ENCODE peak calls at places on chromosomes 7 and 10, in four cellular contexts. I is mesenchymal stem cell, X is trophoblast cell, M is H9. G is an unnamed sample.

GRCh38 chr10:15426115-15426514 is 55.0 kb upstream of the FAM171A1 start:
- DNase-seq in X (no peak), M (no peak), I (no peak), G (no peak)

GRCh38 chr10:114042895-114043531 is 653 bp upstream of the ADRB1 start:
- DNase-seq in I (peak), M (peak), X (peak), G (no peak)

GRCh38 chr10:99328579-99329237 is 448 bp upstream of the CNNM1 start:
- DNase-seq in M (no peak), I (no peak), X (no peak), G (no peak)

GRCh38 chr7:157782041-157782440 is 445.2 kb downstream of the DNAJB6 start:
- DNase-seq in M (no peak), X (no peak), I (no peak), G (no peak)

GRCh38 chr10:112362833-112363232 is 11.1 kb upstream of the ACSL5 start:
- DNase-seq in I (peak), X (peak), M (no peak), G (no peak)

GRCh38 chr7:42262907-42263466 is 26.0 kb upstream of the GLI3 start:
- DNase-seq in M (peak), X (peak), I (no peak), G (no peak)

GRCh38 chr10:93071674-93072224 is 1.9 kb upstream of the CYP26A1 start:
- DNase-seq in M (peak), X (peak), I (no peak), G (no peak)

GRCh38 chr7:69826283-69826682 is 228.0 kb downstream of the AUTS2 start:
- DNase-seq in M (no peak), X (no peak), I (no peak), G (no peak)

GRCh38 chr10:112332022-112332421 is 41.9 kb upstream of the ACSL5 start:
- DNase-seq in I (no peak), X (peak), M (no peak), G (no peak)

GRCh38 chr10:130631139-130631864 is 495.1 kb downstream of the GLRX3 start:
- DNase-seq in I (no peak), X (peak), M (no peak), G (no peak)

GRCh38 chr7:115561341-115562110 is 469.0 kb downstream of the TFEC start:
- DNase-seq in M (no peak), I (peak), X (no peak), G (no peak)

GRCh38 chr7:47424523-47424922 is 157.4 kb downstream of the TNS3 start:
- DNase-seq in M (no peak), I (no peak), X (no peak), G (no peak)

GRCh38 chr10:6171891-6172354 is 30.8 kb upstream of the PFKFB3 start:
- DNase-seq in M (no peak), X (peak), I (peak), G (no peak)

GRCh38 chr10:63628526-63629362 is 107.5 kb downstream of the REEP3 start:
- DNase-seq in X (peak), I (peak), M (peak), G (peak)

GRCh38 chr10:62749104-62749683 is 55.3 kb upstream of the ADO start:
- DNase-seq in X (no peak), M (no peak), I (no peak), G (no peak)

GRCh38 chr10:124266468-124267230 is 152.1 kb downstream of the OAT start:
- DNase-seq in M (no peak), I (no peak), X (no peak), G (no peak)

GRCh38 chr7:87312215-87312865 is 33.1 kb upstream of the CROT start:
- DNase-seq in M (peak), X (peak), I (peak), G (peak)

GRCh38 chr10:1577945-1578344 is 159.4 kb downstream of the ADARB2 start:
- DNase-seq in M (no peak), X (no peak), I (no peak), G (no peak)

GRCh38 chr10:1579671-1580070 is 157.7 kb downstream of the ADARB2 start:
- DNase-seq in X (no peak), M (no peak), I (no peak), G (no peak)

GRCh38 chr10:1579141-1579491 is 158.2 kb downstream of the ADARB2 start:
- DNase-seq in M (no peak), X (no peak), I (no peak), G (no peak)

GRCh38 chr10:1577371-1577770 is 160.0 kb downstream of the ADARB2 start:
- DNase-seq in I (no peak), X (no peak), M (no peak), G (no peak)

GRCh38 chr10:1578392-1579140 is 158.8 kb downstream of the ADARB2 start:
- DNase-seq in M (no peak), I (no peak), X (no peak), G (no peak)
- H2BK12ac ChIP-seq in M (no peak), I (no peak), X (no peak), G (no peak)

GRCh38 chr10:36764823-36765222 is 360.6 kb upstream of the ANKRD30A start:
- DNase-seq in X (no peak), I (no peak), M (no peak), G (no peak)
- H3K4ac ChIP-seq in X (no peak), I (no peak), M (no peak), G (no peak)

DNA sequence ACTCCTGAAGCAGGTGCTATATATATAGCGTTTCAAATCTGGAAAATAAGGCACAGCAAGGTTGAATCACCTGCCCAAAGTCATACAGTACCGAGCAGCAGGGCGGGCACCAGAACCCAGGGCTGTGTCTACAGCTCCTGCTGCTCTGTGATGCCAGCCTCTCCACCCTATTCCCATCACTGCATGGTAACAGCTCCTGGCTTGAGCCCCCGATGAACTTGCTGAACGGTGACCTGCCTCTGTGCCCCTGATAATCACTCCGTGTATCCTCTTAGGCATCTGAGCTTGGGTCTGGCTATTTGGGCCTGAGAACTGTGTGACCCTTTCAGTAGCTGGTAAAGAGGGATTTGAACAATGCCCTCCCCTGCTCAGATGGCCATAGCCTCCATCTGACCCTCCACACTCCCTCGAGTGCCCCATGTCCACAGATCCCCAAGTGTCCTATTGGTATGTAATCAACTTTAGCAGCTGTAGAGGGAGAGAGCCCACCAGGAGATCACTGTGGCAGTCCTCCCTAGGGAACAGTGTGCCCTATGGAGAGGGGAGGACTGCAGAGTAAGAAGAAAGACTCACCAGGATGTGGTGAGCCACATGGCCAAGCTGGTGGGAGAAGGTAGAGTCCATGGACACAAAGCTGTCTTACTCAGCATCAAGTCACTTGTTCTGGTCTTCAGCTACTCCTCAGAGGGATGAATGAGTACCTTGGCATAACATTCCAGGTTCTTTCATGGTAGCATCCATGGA is 1.1 kb upstream of the ARHGAP22 start:
- DNase-seq in M (no peak), X (no peak), I (peak), G (no peak)
- H2BK12ac ChIP-seq in M (no peak), X (no peak), I (peak), G (no peak)

DNA sequence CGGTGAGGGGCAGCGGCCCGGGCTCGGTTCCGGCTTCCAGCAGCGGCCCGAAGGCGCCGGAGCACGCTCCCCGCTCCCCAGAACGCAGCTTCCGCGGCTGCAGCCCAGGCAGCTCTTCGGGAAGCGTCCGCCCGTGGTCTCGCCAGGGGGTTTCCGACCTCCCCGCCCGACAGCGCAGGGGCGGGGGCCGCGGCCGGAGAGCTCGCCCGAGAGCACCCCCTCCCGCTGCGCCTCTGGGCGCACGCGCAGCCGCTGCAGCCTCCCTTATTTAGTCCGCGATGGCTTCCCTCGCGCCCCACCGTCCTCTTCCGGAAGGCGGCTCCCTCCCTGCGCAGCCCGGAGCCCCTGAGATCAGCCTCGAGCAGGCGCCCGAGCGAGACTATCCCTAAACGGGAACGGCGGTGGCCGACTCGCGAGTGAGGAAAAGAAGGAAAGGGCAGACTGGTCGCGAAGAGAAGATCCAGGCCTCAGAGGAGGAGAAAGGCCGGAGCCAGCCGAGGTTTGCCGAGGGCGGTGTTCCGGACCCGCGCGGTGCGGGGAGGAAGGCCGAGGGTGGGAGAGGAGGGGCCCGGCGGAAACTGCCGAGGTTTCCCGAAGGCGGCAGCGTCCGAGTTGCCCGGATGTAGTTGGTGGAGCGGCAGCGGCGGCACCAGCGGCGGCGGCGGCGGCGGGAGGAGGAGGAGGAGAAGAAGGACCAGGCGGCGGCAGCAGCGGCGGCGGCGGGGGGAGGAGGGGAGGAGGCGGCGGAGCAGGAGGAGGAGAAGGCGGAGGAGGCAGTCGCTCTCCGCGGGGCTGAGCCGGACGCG is at the start of gene WAC:
- DNase-seq in M (peak), I (peak), X (peak), G (peak)
- H3K4ac ChIP-seq in M (no peak), I (peak), X (peak), G (peak)

GRCh38 chr10:77804371-77804770 is 122.2 kb downstream of the DLG5 start:
- DNase-seq in I (no peak), M (no peak), X (no peak), G (no peak)
- H2BK12ac ChIP-seq in I (no peak), M (no peak), X (no peak), G (no peak)

G was measured in neuronal stem cell.